ENCODE peak calls at places on chromosome 16, in five cellular contexts. R, A, Z, T and C are unnamed samples.
A peak's percentile ranks its signal among the peaks of the same experiment; 100 is the strongest.

GRCh38 chr16:25625620-25626019 is 66.1 kb upstream of the HS3ST4 start:
- DNase-seq in R (no peak), A (no peak), Z (no peak), T (no peak), C (no peak)

GRCh38 chr16:48959204-48959603 is 322.4 kb downstream of the CBLN1 start:
- DNase-seq in R (no peak), A (no peak), Z (peak; percentile 15), T (no peak), C (peak; percentile 9)

GRCh38 chr16:75762746-75763145 is 36.5 kb upstream of the CPHXL start:
- DNase-seq in R (no peak), A (no peak), Z (no peak), T (no peak), C (no peak)

GRCh38 chr16:20348365-20349185 is 3.9 kb downstream of the UMOD start:
- DNase-seq in R (no peak), A (no peak), Z (peak; percentile 31), T (no peak), C (no peak)

GRCh38 chr16:19757762-19758595 is 39.9 kb downstream of the IQCK start:
- DNase-seq in R (no peak), A (no peak), Z (no peak), T (peak; percentile 9), C (no peak)

GRCh38 chr16:84950906-84951305 is 60.4 kb downstream of the ZDHHC7 start:
- DNase-seq in R (no peak), A (no peak), Z (peak; percentile 47), T (peak; percentile 66), C (no peak)

GRCh38 chr16:69187891-69188451 is 1.0 kb downstream of the SNTB2 start:
- DNase-seq in R (peak; percentile 62), A (no peak), Z (peak; percentile 43), T (peak; percentile 28), C (peak; percentile 26)

GRCh38 chr16:70691223-70692129 is 5.6 kb upstream of the MTSS2 start:
- DNase-seq in R (peak; percentile 84), A (peak; percentile 96), Z (no peak), T (no peak), C (peak; percentile 88)

GRCh38 chr16:73976661-73977060 is 320.0 kb upstream of the PSMD7 start:
- DNase-seq in R (no peak), A (no peak), Z (no peak), T (no peak), C (no peak)